ENCODE peak calls at places on chromosomes 12 and 14, in eight cellular contexts. K, R, F, U, Z, S, X and B are unnamed samples.

GRCh38 chr12:21613931-21614330 is 9.3 kb upstream of the GYS2 start:
- DNase-seq in K (no peak), Z (peak), X (no peak), F (no peak), U (no peak), S (no peak), R (no peak), B (no peak)

GRCh38 chr14:75274899-75275569 is 3.6 kb upstream of the FOS start:
- DNase-seq in X (peak), S (peak), K (peak), U (no peak), F (peak), Z (peak), R (peak), B (peak)

GRCh38 chr12:30700216-30700900 is 4.7 kb upstream of the IPO8 start:
- DNase-seq in Z (no peak), U (no peak), K (no peak), X (no peak), R (no peak), S (no peak), F (no peak), B (no peak)

GRCh38 chr14:41607966-41608663 is 1.4 kb downstream of the LRFN5 start:
- DNase-seq in S (no peak), X (no peak), R (peak), K (no peak), Z (peak), U (no peak), F (no peak), B (no peak)

GRCh38 chr12:115999582-115999981 is 277.9 kb downstream of the MED13L start:
- DNase-seq in X (no peak), U (no peak), Z (no peak), R (no peak), K (no peak), F (no peak), S (no peak), B (no peak)

GRCh38 chr12:6927379-6927991 is at the start of gene ATN1:
- DNase-seq in S (peak), R (peak), F (no peak), U (peak), Z (peak), X (peak), K (no peak), B (peak)

GRCh38 chr14:56514663-56515371 is 64.8 kb upstream of the TMEM260 start:
- DNase-seq in K (no peak), Z (peak), R (no peak), X (no peak), F (no peak), U (no peak), S (no peak), B (no peak)

GRCh38 chr14:68891851-68892660 is 87.0 kb downstream of the ACTN1 start:
- DNase-seq in S (no peak), X (no peak), R (peak), K (no peak), Z (peak), F (no peak), U (no peak), B (no peak)

GRCh38 chr14:68506021-68506644 is 286.7 kb downstream of the ZFP36L1 start:
- DNase-seq in U (peak), Z (peak), F (peak), R (peak), S (no peak), X (no peak), K (no peak), B (no peak)

GRCh38 chr14:94707494-94707893 is 62.4 kb downstream of the GSC start:
- DNase-seq in K (no peak), S (no peak), X (no peak), R (no peak), F (peak), U (no peak), Z (no peak), B (no peak)

GRCh38 chr12:92118826-92119536 is 26.7 kb downstream of the BTG1 start:
- DNase-seq in R (no peak), K (no peak), U (no peak), X (no peak), Z (no peak), F (no peak), S (no peak), B (no peak)

GRCh38 chr12:71440393-71441349 is 1.1 kb downstream of the LGR5 start:
- DNase-seq in Z (peak), R (no peak), K (no peak), S (no peak), X (no peak), F (no peak), U (no peak), B (no peak)

GRCh38 chr12:68001486-68002466 is 12.5 kb downstream of the IFNG-AS1 start:
- DNase-seq in Z (peak), R (no peak), U (no peak), S (no peak), X (no peak), K (no peak), F (peak), B (no peak)
- TF ChIP-seq CTCF in Z (peak), R (no peak), U (no peak), S (no peak), X (peak), K (no peak), F (peak), B (no peak)

GRCh38 chr14:26255213-26255612 is 342.6 kb downstream of the NOVA1 start:
- DNase-seq in U (no peak), X (no peak), S (no peak), R (no peak), Z (peak), K (no peak), F (no peak), B (no peak)
- TF ChIP-seq CTCF in U (no peak), X (peak), S (no peak), R (peak), Z (peak), K (no peak), F (no peak), B (no peak)

DNA sequence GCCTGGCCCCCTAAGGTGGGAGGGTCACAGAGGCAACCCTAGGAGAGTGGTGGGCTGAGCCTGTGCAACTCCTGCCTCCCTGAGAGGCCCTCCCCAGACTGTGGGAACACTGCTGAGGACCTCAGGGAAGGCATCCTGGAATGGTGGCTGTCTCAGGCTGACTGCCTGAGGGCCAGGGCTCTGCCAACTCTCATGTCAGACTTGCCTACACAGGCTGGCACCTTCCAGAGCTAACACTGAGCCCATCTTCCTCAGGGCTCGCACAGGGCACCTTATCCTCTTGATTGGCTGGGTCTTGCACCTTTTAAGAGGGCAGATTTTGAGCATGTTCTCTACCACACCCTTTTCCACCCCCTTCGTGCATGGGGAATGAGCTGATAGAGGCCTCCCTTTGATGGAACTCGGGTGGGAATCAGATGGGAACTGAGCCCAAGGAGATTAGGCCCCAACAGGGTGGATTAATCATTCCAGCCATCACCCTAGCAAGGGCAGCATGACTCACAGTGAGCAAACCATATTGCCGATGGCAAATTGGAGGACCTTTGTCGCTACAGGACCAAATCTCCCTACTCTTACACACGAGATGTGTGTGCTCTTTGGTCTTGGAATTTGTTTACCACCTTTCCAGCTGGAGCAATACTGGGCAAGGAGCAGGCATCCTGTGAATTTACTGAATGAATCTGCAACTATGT is 702.8 kb downstream of the VRK1 start:
- DNase-seq in S (no peak), U (no peak), F (no peak), K (no peak), R (no peak), X (no peak), Z (no peak), B (no peak)
- TF ChIP-seq CTCF in S (no peak), U (no peak), F (no peak), K (no peak), R (no peak), X (no peak), Z (no peak), B (no peak)

DNA sequence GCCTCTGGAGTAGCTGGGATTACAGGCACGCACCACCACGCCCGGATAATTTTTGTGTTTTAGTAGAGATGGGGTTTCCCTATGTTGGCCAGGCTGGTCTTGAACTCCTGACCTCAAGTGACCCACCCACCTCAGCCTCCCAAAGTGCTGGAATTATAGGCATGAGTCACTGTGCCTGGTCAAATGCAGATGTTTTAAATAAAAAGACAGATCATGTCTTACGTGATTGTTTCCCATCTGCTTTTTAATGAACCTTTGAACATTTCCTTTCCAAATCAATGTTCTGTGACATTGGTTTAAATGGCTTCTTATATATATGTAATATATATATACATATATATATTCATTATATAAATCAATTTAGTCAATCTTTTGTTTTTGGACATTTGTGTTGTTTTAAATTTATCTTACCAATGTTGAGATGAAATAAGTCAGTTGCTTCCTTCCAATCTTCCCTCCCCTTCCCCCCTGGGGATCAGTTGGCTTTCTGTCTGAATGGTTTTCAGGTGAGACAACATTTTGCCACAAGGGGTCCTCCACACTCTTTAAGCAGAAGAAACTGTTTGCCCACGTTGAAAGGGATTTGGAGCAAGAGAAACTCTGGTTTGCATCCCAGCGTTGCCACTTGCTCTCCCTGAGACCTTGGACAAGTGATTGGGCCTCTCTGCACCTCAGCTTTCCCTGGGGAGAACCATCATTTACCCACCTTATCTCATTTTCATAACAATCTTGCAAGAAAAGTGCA is 47.6 kb upstream of the RBM19 start:
- DNase-seq in K (no peak), X (no peak), U (no peak), S (no peak), Z (peak), F (peak), R (no peak), B (no peak)
- TF ChIP-seq CTCF in K (no peak), X (peak), U (no peak), S (peak), Z (peak), F (peak), R (no peak), B (no peak)

GRCh38 chr14:43539210-43539609 is 967.9 kb downstream of the FSCB start:
- DNase-seq in K (no peak), S (no peak), X (no peak), F (no peak), Z (peak), U (no peak), R (no peak), B (no peak)
- TF ChIP-seq CTCF in K (no peak), S (peak), X (peak), F (no peak), Z (peak), U (peak), R (no peak), B (no peak)

GRCh38 chr12:62983594-62983993 is 48.6 kb upstream of the PPM1H start:
- DNase-seq in X (peak), S (no peak), F (peak), R (no peak), U (no peak), K (no peak), Z (peak), B (no peak)
- TF ChIP-seq CTCF in X (peak), S (peak), F (peak), R (no peak), U (no peak), K (no peak), Z (peak), B (no peak)

DNA sequence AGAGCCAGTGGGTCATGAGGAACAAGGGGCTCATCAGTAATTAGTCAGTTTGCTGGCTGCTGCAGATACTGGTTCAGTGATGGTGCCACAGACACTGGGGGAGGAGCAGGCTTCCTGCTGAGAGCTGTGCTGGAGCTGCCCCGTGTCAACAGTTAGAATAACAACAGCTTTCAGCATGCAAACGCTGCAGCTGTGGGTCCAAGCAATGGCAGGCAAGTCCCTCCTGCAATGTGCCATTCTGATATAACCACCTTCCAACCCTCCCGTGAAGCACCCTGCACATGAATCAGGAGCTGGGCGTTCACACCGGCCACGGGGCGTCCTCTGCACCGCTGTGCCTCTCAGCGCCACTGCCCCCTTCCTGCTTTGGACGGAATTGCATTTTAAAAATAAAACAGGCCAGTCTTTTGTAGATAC is 258.4 kb upstream of the SFSWAP start:
- DNase-seq in F (peak), S (no peak), Z (no peak), R (peak), K (no peak), X (no peak), U (no peak), B (no peak)
- TF ChIP-seq CTCF in F (peak), S (no peak), Z (peak), R (no peak), K (no peak), X (peak), U (no peak), B (no peak)

GRCh38 chr12:103751171-103751570 is 89.9 kb downstream of the NT5DC3 start:
- DNase-seq in F (no peak), X (no peak), K (no peak), U (no peak), S (no peak), Z (no peak), R (no peak), B (no peak)
- TF ChIP-seq CTCF in F (peak), X (peak), K (no peak), U (no peak), S (no peak), Z (peak), R (no peak), B (no peak)

DNA sequence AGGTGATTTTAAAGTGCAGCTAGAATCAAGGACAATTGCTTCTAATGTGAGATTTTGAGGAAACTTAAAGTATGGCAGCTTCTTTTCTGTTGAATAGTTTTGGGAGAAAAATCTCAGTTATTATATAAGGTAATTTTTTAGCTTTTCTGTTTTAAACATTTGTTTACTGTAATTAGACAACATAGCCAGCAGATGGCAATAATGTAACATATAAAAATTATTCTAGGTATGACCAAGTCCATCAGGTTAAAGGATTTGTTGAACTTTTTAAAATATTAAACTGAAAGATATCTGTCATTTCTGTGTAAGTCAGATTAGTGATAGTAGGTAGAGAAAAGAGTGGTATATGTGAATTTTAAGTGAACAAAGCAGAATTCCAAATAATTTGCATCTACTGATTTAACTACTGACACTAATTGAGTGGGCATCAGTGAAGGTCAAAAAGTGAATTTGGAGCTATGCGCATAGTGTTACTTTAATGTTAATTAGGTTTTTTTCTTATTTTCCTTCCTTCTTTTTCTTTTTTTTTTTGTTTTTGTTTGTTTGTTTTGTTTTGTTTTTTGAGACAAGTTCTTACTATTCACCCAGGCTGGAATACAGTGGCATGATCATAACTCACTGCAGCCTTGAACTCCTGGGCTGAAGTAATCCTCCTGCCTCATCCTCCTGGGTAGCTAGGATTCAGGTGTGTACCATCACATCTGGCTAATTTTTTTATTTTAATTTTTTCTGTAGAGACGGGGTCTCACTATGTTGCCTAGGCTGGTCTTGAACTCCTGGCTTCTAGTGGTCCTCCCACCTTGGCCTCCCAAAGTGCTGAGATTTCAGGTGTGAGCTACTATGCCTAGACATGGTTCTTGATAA is 18.6 kb downstream of the PRORP start:
- DNase-seq in F (peak), X (no peak), R (no peak), Z (peak), U (no peak), S (no peak), K (no peak), B (no peak)
- TF ChIP-seq CTCF in F (peak), X (peak), R (peak), Z (peak), U (peak), S (no peak), K (peak), B (peak)